ENCODE peak calls at places on chromosomes 3 and 15, in ten cellular contexts. D is A549, N is AG10803, I is naive B cell, M is GM06990, L is RCC 7860, O is choroid plexus epithelial cell, P is heart right ventricle, S is NCI-H1092 treated with DMSO at 0.1 percent for 48 hours, R is nephron progenitor cell. Y is an unnamed sample.

GRCh38 chr3:8438507-8439079 is 63.0 kb upstream of the LMCD1 start:
- DNase-seq in D (peak), N (no peak), I (no peak), M (no peak), L (no peak), O (no peak), P (no peak), S (no peak), R (no peak), Y (no peak)

GRCh38 chr15:98754283-98755022 is 106.1 kb downstream of the IGF1R start:
- DNase-seq in D (peak), N (peak), I (no peak), M (no peak), L (peak), O (peak), P (no peak), S (no peak), R (no peak), Y (no peak)

GRCh38 chr3:155643581-155644165 is 101.2 kb downstream of the PLCH1 start:
- DNase-seq in D (peak), N (peak), I (no peak), M (no peak), L (no peak), O (no peak), P (no peak), S (no peak), R (no peak), Y (no peak)

GRCh38 chr3:105351821-105352220 is 14.9 kb upstream of the ALCAM start:
- DNase-seq in D (no peak), N (peak), I (no peak), M (no peak), L (peak), O (peak), P (no peak), S (no peak), R (no peak), Y (no peak)

GRCh38 chr3:73213906-73214305 is 152.4 kb downstream of the EBLN2 start:
- DNase-seq in D (no peak), N (peak), I (no peak), M (no peak), L (no peak), O (no peak), P (no peak), S (no peak), R (no peak), Y (no peak)

GRCh38 chr3:170128977-170129431 is 52.5 kb downstream of the PHC3 start:
- DNase-seq in D (peak), N (peak), I (no peak), M (no peak), L (peak), O (no peak), P (no peak), S (no peak), R (no peak), Y (peak)

GRCh38 chr3:154095832-154096421 is 25.3 kb upstream of the ARHGEF26 start:
- DNase-seq in D (peak), N (peak), I (no peak), M (no peak), L (peak), O (peak), P (no peak), S (peak), R (no peak), Y (no peak)

GRCh38 chr15:80455668-80456442 is 51.7 kb downstream of the ARNT2 start:
- DNase-seq in D (peak), N (peak), I (peak), M (no peak), L (peak), O (peak), P (peak), S (peak), R (peak), Y (peak)

GRCh38 chr15:60905587-60905986 is 323.5 kb downstream of the RORA start:
- DNase-seq in D (no peak), N (no peak), I (no peak), M (no peak), L (no peak), O (no peak), P (no peak), S (no peak), R (no peak), Y (no peak)

GRCh38 chr3:44227622-44228021 is 14.1 kb upstream of the TOPAZ1 start:
- DNase-seq in D (no peak), N (peak), I (no peak), M (no peak), L (no peak), O (peak), P (no peak), S (no peak), R (no peak), Y (no peak)

GRCh38 chr15:63491979-63492378 is 12.4 kb upstream of the USP3 start:
- DNase-seq in D (no peak), N (peak), I (no peak), M (no peak), L (no peak), O (peak), P (no peak), S (no peak), R (no peak), Y (no peak)

GRCh38 chr3:12588039-12588673 is 31.3 kb downstream of the MKRN2 start:
- DNase-seq in D (no peak), N (no peak), I (no peak), M (no peak), L (peak), O (peak), P (no peak), S (no peak), R (no peak), Y (no peak)

GRCh38 chr3:54968546-54969172 is 40.8 kb upstream of the LRTM1 start:
- DNase-seq in D (no peak), N (peak), I (no peak), M (no peak), L (no peak), O (peak), P (no peak), S (no peak), R (no peak), Y (no peak)

GRCh38 chr15:93384886-93385285 is 295.9 kb upstream of the RGMA start:
- DNase-seq in D (no peak), N (no peak), I (no peak), M (no peak), L (no peak), O (no peak), P (no peak), S (no peak), R (no peak), Y (no peak)

GRCh38 chr3:198081421-198081844 is 121.4 kb downstream of the LMLN start:
- DNase-seq in D (no peak), N (no peak), I (no peak), M (no peak), L (no peak), O (no peak), P (no peak), S (no peak), R (no peak), Y (no peak)

GRCh38 chr15:85867250-85867649 is 72.5 kb upstream of the KLHL25 start:
- DNase-seq in D (no peak), N (no peak), I (no peak), M (no peak), L (no peak), O (no peak), P (no peak), S (no peak), R (no peak), Y (no peak)

GRCh38 chr15:77455696-77456293 is 35.1 kb downstream of the HMG20A start:
- DNase-seq in D (no peak), N (peak), I (no peak), M (no peak), L (no peak), O (peak), P (peak), S (no peak), R (no peak), Y (no peak)

GRCh38 chr3:63228677-63229076 is 49.4 kb upstream of the SYNPR start:
- DNase-seq in D (peak), N (peak), I (no peak), M (peak), L (peak), O (peak), P (peak), S (peak), R (peak), Y (no peak)

GRCh38 chr3:172447611-172448579 is at the start of gene GHSR:
- DNase-seq in D (no peak), N (no peak), I (no peak), M (no peak), L (no peak), O (no peak), P (no peak), S (peak), R (peak), Y (no peak)

Y was measured in GM10248.